ENCODE peak calls at places on chromosomes 16 and 17, in six cellular contexts. E is HCT116; S is Peyer's patch; M is CD8-positive, alpha-beta T cell; Q is CD4-positive, CD25-positive, alpha-beta regulatory T cell; O is heart right ventricle. D is an unnamed sample.

GRCh38 chr16:57998484-57998883 is 2.0 kb downstream of the ZNF319 start:
- DNase-seq in S (peak; percentile 62), Q (peak; percentile 91), O (peak; percentile 27), E (no peak), M (peak; percentile 54), D (peak; percentile 79)

GRCh38 chr17:15194859-15195277 is 70.3 kb downstream of the PMP22 start:
- DNase-seq in Q (no peak), O (no peak), M (no peak), E (no peak), S (no peak), D (no peak)

GRCh38 chr17:40153603-40154238 is 13.4 kb downstream of the CASC3 start:
- DNase-seq in M (no peak), S (no peak), Q (no peak), O (no peak), E (no peak), D (no peak)

GRCh38 chr16:55568151-55568693 is 1.7 kb downstream of the CAPNS2 start:
- DNase-seq in S (no peak), M (no peak), O (no peak), Q (no peak), E (no peak), D (no peak)

GRCh38 chr16:15031179-15031578 is 24.7 kb downstream of the NTAN1 start:
- DNase-seq in Q (no peak), M (no peak), E (no peak), O (no peak), S (no peak), D (no peak)

GRCh38 chr17:2875608-2876007 is 79.4 kb downstream of the RAP1GAP2 start:
- DNase-seq in S (no peak), O (no peak), M (no peak), Q (no peak), E (no peak), D (no peak)

GRCh38 chr17:8847891-8848290 is 19.6 kb downstream of the PIK3R6 start:
- DNase-seq in S (no peak), E (no peak), O (no peak), M (no peak), Q (no peak), D (no peak)

GRCh38 chr16:24845726-24846547 is at the start of gene SLC5A11:
- DNase-seq in Q (no peak), S (peak; percentile 80), M (no peak), O (no peak), E (no peak), D (no peak)

GRCh38 chr16:13781579-13782338 is 138.2 kb upstream of the ERCC4 start:
- DNase-seq in M (no peak), O (no peak), S (no peak), E (no peak), Q (no peak), D (no peak)

GRCh38 chr17:29613371-29613837 is 9.3 kb downstream of the CORO6 start:
- DNase-seq in M (peak; percentile 91), S (peak; percentile 98), E (no peak), Q (peak; percentile 89), O (peak; percentile 98), D (peak; percentile 95)

GRCh38 chr17:32970281-32970680 is 21.4 kb upstream of the SPACA3 start:
- DNase-seq in Q (no peak), S (no peak), O (no peak), E (no peak), M (no peak), D (no peak)

GRCh38 chr17:17414316-17414937 is 62.4 kb upstream of the MED9 start:
- DNase-seq in Q (no peak), E (no peak), O (no peak), S (no peak), M (no peak), D (no peak)

GRCh38 chr17:17416400-17417360 is 60.1 kb upstream of the MED9 start:
- DNase-seq in Q (peak; percentile 79), O (no peak), M (peak; percentile 30), S (no peak), E (no peak), D (peak; percentile 60)

GRCh38 chr17:17417718-17418151 is 59.1 kb upstream of the MED9 start:
- DNase-seq in O (no peak), E (no peak), Q (no peak), S (peak; percentile 59), M (no peak), D (no peak)

GRCh38 chr17:17415006-17415405 is 61.8 kb upstream of the MED9 start:
- DNase-seq in M (no peak), E (no peak), O (no peak), S (no peak), Q (no peak), D (no peak)

DNA sequence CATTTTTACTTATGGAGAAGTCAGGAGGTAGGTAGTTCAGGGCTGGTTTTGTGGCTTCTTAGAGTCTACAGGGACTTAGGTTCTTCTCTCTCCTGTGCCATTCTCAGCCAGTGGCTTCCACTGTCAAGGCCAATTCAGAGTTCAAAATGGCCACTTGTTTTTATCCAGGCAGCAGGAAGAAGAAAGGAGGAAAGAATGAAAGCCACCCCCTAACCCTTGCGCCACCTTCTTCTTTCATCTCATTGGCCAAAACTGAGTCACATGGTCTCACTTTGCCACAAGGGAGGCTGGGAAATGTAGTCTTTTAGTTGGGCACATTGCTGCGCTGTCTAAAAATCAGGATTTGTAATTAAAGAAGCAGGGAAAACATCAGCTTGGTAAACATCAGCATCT is 60.8 kb upstream of the MED9 start:
- DNase-seq in Q (peak; percentile 84), S (no peak), O (no peak), E (peak; percentile 81), M (no peak), D (no peak)
- H3K27ac ChIP-seq in Q (peak overlapping the region; percentile 34), S (no peak overlapping the region), O (peak overlapping the region; percentile 73), E (peak overlapping the region; percentile 26), M (no peak overlapping the region), D (peak overlapping the region; percentile 70)

GRCh38 chr16:68087688-68088087 is 2.5 kb downstream of the NFATC3 start:
- DNase-seq in S (no peak), Q (no peak), M (no peak), O (no peak), E (no peak), D (no peak)

GRCh38 chr16:68090526-68090925 is 5.4 kb downstream of the NFATC3 start:
- DNase-seq in Q (no peak), O (no peak), S (no peak), E (no peak), M (no peak), D (no peak)

GRCh38 chr16:68090109-68090508 is 4.9 kb downstream of the NFATC3 start:
- DNase-seq in E (no peak), S (no peak), Q (peak; percentile 39), O (no peak), M (no peak), D (no peak)

GRCh38 chr16:68088130-68088972 is 3.2 kb downstream of the NFATC3 start:
- DNase-seq in O (no peak), Q (no peak), S (no peak), M (no peak), E (no peak), D (no peak)

GRCh38 chr16:68089067-68089466 is 3.9 kb downstream of the NFATC3 start:
- DNase-seq in Q (no peak), O (no peak), E (no peak), M (no peak), S (no peak), D (no peak)
- H3K4me1 ChIP-seq in Q (peaks cover 85% of the 10 kb centered on the region), O (peaks cover 3% of the 10 kb centered on the region), E (peaks cover 20% of the 10 kb centered on the region), M (peaks cover 62% of the 10 kb centered on the region), S (peaks cover 48% of the 10 kb centered on the region), D (peaks cover 75% of the 10 kb centered on the region)

GRCh38 chr16:70656065-70656711 is 9.8 kb downstream of the IL34 start:
- DNase-seq in O (no peak), S (no peak), E (no peak), Q (no peak), M (no peak), D (peak; percentile 20)
- H3K4me3 ChIP-seq in O (no peak overlapping the region), S (no peak overlapping the region), E (no peak overlapping the region), Q (no peak overlapping the region), M (no peak overlapping the region), D (no peak overlapping the region)

GRCh38 chr17:10116267-10116666 is 82.1 kb downstream of the GAS7 start:
- DNase-seq in Q (no peak), O (no peak), S (no peak), M (no peak), E (no peak), D (no peak)
- H3K27ac ChIP-seq in Q (no peak overlapping the region), O (no peak overlapping the region), S (peak overlapping the region; percentile 64), M (no peak overlapping the region), E (no peak overlapping the region), D (peak overlapping the region; percentile 87)

DNA sequence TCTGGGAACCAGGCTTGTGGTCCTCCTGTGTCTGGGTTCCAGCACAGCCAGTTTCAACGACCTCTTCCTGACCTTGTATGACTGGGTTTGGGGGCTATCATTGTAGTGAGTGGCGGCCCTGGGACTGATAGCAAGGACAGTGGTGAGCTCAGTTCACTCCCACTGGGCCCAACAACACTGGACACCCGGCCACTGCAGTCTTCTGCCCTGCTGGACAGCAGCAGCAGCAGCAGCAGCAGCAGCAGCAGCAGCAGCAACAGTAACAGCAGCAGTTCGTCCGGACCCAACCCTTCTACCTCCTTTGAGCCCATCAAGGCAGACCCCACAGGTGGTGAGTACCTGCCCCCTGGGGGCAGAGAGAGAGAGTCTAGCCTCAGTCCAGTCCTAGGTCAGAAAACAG is 3.3 kb upstream of the ELMO3 start:
- DNase-seq in Q (no peak), E (no peak), O (no peak), M (no peak), S (no peak), D (no peak)
- H3K4me1 ChIP-seq in Q (peaks cover 26% of the 10 kb centered on the region), E (peaks cover 26% of the 10 kb centered on the region), O (peaks cover 18% of the 10 kb centered on the region), M (peaks cover 27% of the 10 kb centered on the region), S (peaks cover 52% of the 10 kb centered on the region), D (peaks cover 45% of the 10 kb centered on the region)

D was measured in lower lobe of right lung.